ENCODE peak calls at places on chromosomes 6 and 20, in five cellular contexts. J is mucosa of descending colon, N is dorsolateral prefrontal cortex, B is activated B cell treated with CpG ODN at 0.5 μM for 24 hours, L is mesothelial cell of epicardium. Y is an unnamed sample.

GRCh38 chr20:58978351-58979190 is 2.5 kb upstream of the NELFCD start:
- DNase-seq in J (no peak), N (no peak), B (no peak), L (no peak), Y (no peak)

GRCh38 chr6:9399916-9400315 is 964.6 kb upstream of the SLC35B3 start:
- DNase-seq in J (peak; percentile 17), N (no peak), B (no peak), L (no peak), Y (no peak)

GRCh38 chr6:95091823-95092436 is 485.4 kb upstream of the MANEA start:
- DNase-seq in J (no peak), N (no peak), B (no peak), L (no peak), Y (no peak)

GRCh38 chr6:56009620-56010019 is 134.2 kb upstream of the BMP5 start:
- DNase-seq in J (no peak), N (no peak), B (no peak), L (no peak), Y (no peak)

GRCh38 chr6:1379026-1379809 is 10.2 kb upstream of the FOXF2 start:
- DNase-seq in J (no peak), N (no peak), B (no peak), L (no peak), Y (no peak)

GRCh38 chr6:8990075-8990474 is 554.7 kb upstream of the SLC35B3 start:
- DNase-seq in J (no peak), N (no peak), B (no peak), L (no peak), Y (no peak)

GRCh38 chr6:167806061-167806700 is 20.5 kb upstream of the AFDN start:
- DNase-seq in J (peak; percentile 66), N (no peak), B (no peak), L (no peak), Y (no peak)

GRCh38 chr6:131059486-131059885 is 3.6 kb downstream of the EPB41L2 start:
- DNase-seq in J (no peak), N (no peak), B (no peak), L (no peak), Y (no peak)

GRCh38 chr6:95203153-95203754 is 374.1 kb upstream of the MANEA start:
- DNase-seq in J (peak; percentile 27), N (no peak), B (no peak), L (peak; percentile 21), Y (no peak)

GRCh38 chr6:41767112-41767946 is 12.4 kb downstream of the FRS3 start:
- DNase-seq in J (peak; percentile 67), N (no peak), B (no peak), L (no peak), Y (no peak)

GRCh38 chr20:24598346-24598745 is 128.9 kb downstream of the SYNDIG1 start:
- DNase-seq in J (no peak), N (no peak), B (no peak), L (no peak), Y (no peak)

DNA sequence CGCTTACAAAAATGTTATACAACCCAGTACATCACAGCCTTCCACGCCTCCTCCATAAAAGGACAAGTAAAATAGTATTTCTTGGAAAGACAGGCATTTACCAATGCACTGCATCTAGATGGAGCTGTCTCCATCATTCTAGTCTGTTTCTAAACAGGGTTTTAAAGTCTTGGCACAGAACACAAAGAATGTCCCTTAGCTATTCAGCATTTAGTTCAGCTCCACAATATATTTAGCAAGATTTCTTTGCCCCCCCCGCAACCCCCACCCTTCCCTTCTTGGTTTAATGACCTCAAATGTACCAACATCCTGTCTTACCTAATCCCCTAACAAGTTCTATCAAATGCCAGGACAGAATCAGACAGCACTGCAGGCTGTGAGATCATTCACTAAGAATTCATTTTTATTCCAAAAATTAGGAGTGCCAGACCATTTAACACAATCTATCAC is 198.6 kb downstream of the BACH2 start:
- DNase-seq in J (peak; percentile 21), N (no peak), B (no peak), L (no peak), Y (no peak)
- TF ChIP-seq CTCF in J (no peak), N (peak; percentile 46), B (no peak), L (no peak), Y (peak; percentile 7)

GRCh38 chr6:152904678-152905077 is 78.2 kb downstream of the FBXO5 start:
- DNase-seq in J (no peak), N (no peak), B (no peak), L (no peak), Y (no peak)

GRCh38 chr6:152909241-152909640 is 73.6 kb downstream of the FBXO5 start:
- DNase-seq in J (no peak), N (no peak), B (no peak), L (no peak), Y (no peak)

DNA sequence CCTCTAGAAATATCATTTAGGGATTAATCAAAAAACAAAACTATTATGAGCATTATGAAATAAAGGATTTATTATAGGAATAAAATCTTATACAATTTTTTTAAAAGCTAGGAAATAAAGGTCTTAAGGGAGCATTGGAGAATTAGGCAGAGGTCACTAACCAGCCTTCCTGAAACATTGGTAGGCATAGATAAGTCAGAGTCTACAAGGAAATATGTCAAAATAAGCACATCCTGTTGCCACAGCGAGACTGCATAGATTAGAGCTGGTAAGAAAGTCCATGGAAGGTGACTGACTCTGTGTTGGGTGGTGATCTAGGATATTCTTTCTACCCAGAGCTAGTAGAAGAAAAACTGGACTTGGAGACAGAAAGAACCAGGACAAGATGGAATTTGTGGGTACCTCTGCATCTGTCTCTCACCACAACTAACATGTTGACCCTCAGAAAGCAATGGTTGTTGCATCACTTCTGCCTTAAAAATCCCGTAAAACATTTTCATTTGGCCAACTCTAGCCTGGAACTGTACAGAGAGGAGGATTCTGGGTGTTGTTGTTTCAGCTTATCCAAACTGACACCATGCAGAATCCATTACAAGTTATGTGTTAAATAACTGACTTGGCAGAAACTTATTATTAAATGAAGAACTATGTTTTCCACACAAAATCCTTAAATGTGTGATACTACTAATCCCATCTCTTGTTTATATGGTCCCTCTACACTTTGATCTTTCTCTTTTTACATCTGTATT is 77.1 kb downstream of the FBXO5 start:
- DNase-seq in J (no peak), N (no peak), B (no peak), L (no peak), Y (no peak)
- TF ChIP-seq CTCF in J (no peak), N (no peak), B (no peak), L (no peak), Y (no peak)

GRCh38 chr20:57711311-57711712 is 1.5 kb upstream of the PMEPA1 start:
- DNase-seq in J (no peak), N (no peak), B (no peak), L (no peak), Y (no peak)
- TF ChIP-seq CTCF in J (no peak), N (no peak), B (no peak), L (no peak), Y (peak; percentile 11)

GRCh38 chr6:17423018-17423417 is 29.6 kb downstream of the CAP2 start:
- DNase-seq in J (no peak), N (no peak), B (no peak), L (no peak), Y (no peak)

GRCh38 chr6:17427062-17427461 is 33.7 kb downstream of the CAP2 start:
- DNase-seq in J (no peak), N (no peak), B (no peak), L (no peak), Y (no peak)

GRCh38 chr6:17429381-17430061 is 36.1 kb downstream of the CAP2 start:
- DNase-seq in J (no peak), N (no peak), B (no peak), L (no peak), Y (no peak)

GRCh38 chr6:17431581-17431980 is 38.2 kb downstream of the CAP2 start:
- DNase-seq in J (no peak), N (no peak), B (no peak), L (no peak), Y (no peak)

GRCh38 chr6:17427617-17428016 is 34.2 kb downstream of the CAP2 start:
- DNase-seq in J (no peak), N (no peak), B (no peak), L (no peak), Y (no peak)
- TF ChIP-seq CTCF in J (no peak), N (no peak), B (no peak), L (no peak), Y (no peak)

GRCh38 chr6:34556031-34556471 is at the start of gene SPDEF:
- DNase-seq in J (peak; percentile 65), N (no peak), B (no peak), L (no peak), Y (no peak)
- TF ChIP-seq CTCF in J (no peak), N (no peak), B (no peak), L (no peak), Y (peak; percentile 42)

GRCh38 chr6:92050216-92050615 is 1369.1 kb downstream of the EPHA7 start:
- DNase-seq in J (no peak), N (no peak), B (no peak), L (no peak), Y (no peak)

GRCh38 chr6:92047152-92047551 is 1372.2 kb downstream of the EPHA7 start:
- DNase-seq in J (no peak), N (no peak), B (no peak), L (no peak), Y (no peak)

GRCh38 chr6:92047886-92048285 is 1371.5 kb downstream of the EPHA7 start:
- DNase-seq in J (no peak), N (no peak), B (no peak), L (no peak), Y (no peak)

DNA sequence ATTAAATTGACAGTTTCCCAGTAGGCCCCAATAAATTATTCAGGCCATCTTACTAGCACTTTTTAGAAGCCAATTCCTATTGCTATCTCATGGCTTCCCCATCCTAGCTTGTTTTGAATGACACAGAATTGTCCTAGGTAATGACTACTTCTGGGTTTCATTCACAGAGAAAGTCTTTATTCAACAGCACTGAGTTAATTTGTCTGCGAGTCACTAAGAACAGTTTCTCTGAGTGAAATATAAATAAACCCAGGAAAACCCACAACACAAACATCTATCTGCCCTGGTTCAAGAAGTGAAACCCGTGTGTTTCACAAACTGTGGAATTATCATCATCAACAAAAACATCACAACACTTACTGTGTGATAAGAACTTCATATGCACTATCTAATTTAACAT is 1366.8 kb downstream of the EPHA7 start:
- DNase-seq in J (no peak), N (no peak), B (no peak), L (no peak), Y (no peak)
- TF ChIP-seq CTCF in J (no peak), N (no peak), B (no peak), L (no peak), Y (no peak)